ENCODE peak calls at places on chromosomes 12 and 14, in nine cellular contexts. C is CD8-positive, alpha-beta T cell; O is astrocyte; T is prostate gland; F is colonic mucosa; D is MM.1S; N is CD4-positive, CD25-positive, alpha-beta regulatory T cell; I is A673; H is right atrium auricular region. M is an unnamed sample. For H3K27me3 and H3K4me1, the result is how much of the 10 kb centered on the place peaks cover.

GRCh38 chr14:105023791-105024480 is 3.1 kb upstream of the CDCA4 start:
- DNase-seq in C (no peak), O (peak), T (no peak), F (no peak), D (no peak), N (no peak), I (no peak), H (no peak), M (no peak)

GRCh38 chr14:90398315-90398811 is 1.5 kb downstream of the CALM1 start:
- DNase-seq in C (peak), O (no peak), T (no peak), F (peak), D (peak), N (peak), I (peak), H (no peak), M (peak)

GRCh38 chr12:26287666-26288408 is 92.5 kb downstream of the SSPN start:
- DNase-seq in C (no peak), O (peak), T (peak), F (no peak), D (no peak), N (no peak), I (no peak), H (no peak), M (no peak)

GRCh38 chr12:7929069-7929792 is 6.8 kb downstream of the SLC2A3 start:
- DNase-seq in C (no peak), O (no peak), T (no peak), F (no peak), D (no peak), N (no peak), I (no peak), H (no peak), M (no peak)

GRCh38 chr14:29741909-29742401 is 185.7 kb downstream of the PRKD1 start:
- DNase-seq in C (no peak), O (peak), T (no peak), F (no peak), D (no peak), N (no peak), I (no peak), H (no peak), M (no peak)

GRCh38 chr14:91409991-91410401 is 7.6 kb downstream of the CCDC88C start:
- DNase-seq in C (no peak), O (no peak), T (no peak), F (no peak), D (no peak), N (peak), I (no peak), H (no peak), M (no peak)

GRCh38 chr12:6376079-6376941 is 947 bp upstream of the SCNN1A start:
- DNase-seq in C (no peak), O (peak), T (peak), F (peak), D (no peak), N (no peak), I (no peak), H (peak), M (no peak)

GRCh38 chr14:61653507-61653906 is 41.8 kb upstream of the HIF1A start:
- DNase-seq in C (no peak), O (peak), T (no peak), F (no peak), D (no peak), N (no peak), I (no peak), H (peak), M (no peak)

GRCh38 chr12:47732504-47732903 is 7.2 kb upstream of the ENDOU start:
- DNase-seq in C (no peak), O (no peak), T (no peak), F (no peak), D (no peak), N (no peak), I (no peak), H (no peak), M (no peak)

GRCh38 chr14:69260246-69260978 is 454 bp downstream of the GALNT16 start:
- DNase-seq in C (no peak), O (peak), T (no peak), F (no peak), D (no peak), N (no peak), I (peak), H (no peak), M (no peak)

GRCh38 chr14:91624757-91625156 is 107.1 kb downstream of the CATSPERB start:
- DNase-seq in C (no peak), O (no peak), T (no peak), F (no peak), D (no peak), N (no peak), I (no peak), H (no peak), M (no peak)

GRCh38 chr12:102659200-102659911 is 179.0 kb upstream of the IGF1 start:
- DNase-seq in C (no peak), O (no peak), T (no peak), F (no peak), D (no peak), N (no peak), I (peak), H (no peak), M (no peak)

GRCh38 chr14:71555654-71556559 is 376.3 kb upstream of the RGS6 start:
- DNase-seq in C (peak), O (peak), T (no peak), F (peak), D (peak), N (peak), I (peak), H (no peak), M (peak)

GRCh38 chr12:106845910-106846309 is 71.4 kb downstream of the RIC8B start:
- DNase-seq in C (no peak), O (no peak), T (no peak), F (no peak), D (no peak), N (no peak), I (no peak), H (no peak), M (no peak)

GRCh38 chr14:95244587-95244986 is 75.1 kb downstream of the CLMN start:
- DNase-seq in C (no peak), O (no peak), T (no peak), F (no peak), D (no peak), N (no peak), I (no peak), H (no peak), M (no peak)

GRCh38 chr12:54751493-54751892 is 102.8 kb upstream of the MUCL1 start:
- DNase-seq in C (no peak), O (no peak), T (no peak), F (no peak), D (no peak), N (no peak), I (no peak), H (no peak), M (no peak)

GRCh38 chr12:6960291-6961277 is 9.4 kb downstream of the PTPN6 start:
- DNase-seq in C (no peak), O (peak), T (no peak), F (peak), D (peak), N (no peak), I (no peak), H (no peak), M (peak)

GRCh38 chr12:116736962-116737773 is 701 bp downstream of the SPRING1 start:
- DNase-seq in C (no peak), O (no peak), T (no peak), F (peak), D (no peak), N (no peak), I (no peak), H (no peak), M (no peak)

GRCh38 chr12:106840217-106840616 is 65.7 kb downstream of the RIC8B start:
- DNase-seq in C (no peak), O (peak), T (no peak), F (no peak), D (no peak), N (no peak), I (peak), H (no peak), M (no peak)

GRCh38 chr12:32437095-32437515 is 37.7 kb downstream of the FGD4 start:
- DNase-seq in C (no peak), O (peak), T (no peak), F (no peak), D (no peak), N (no peak), I (no peak), H (no peak), M (no peak)

GRCh38 chr12:58576965-58577364 is 343.3 kb downstream of the LRIG3 start:
- DNase-seq in C (no peak), O (no peak), T (no peak), F (no peak), D (no peak), N (no peak), I (no peak), H (no peak), M (no peak)

GRCh38 chr12:25434493-25434892 is 118.6 kb downstream of the LMNTD1 start:
- DNase-seq in C (no peak), O (no peak), T (no peak), F (peak), D (no peak), N (no peak), I (no peak), H (no peak), M (no peak)

GRCh38 chr14:28830115-28830534 is 63.5 kb downstream of the FOXG1 start:
- DNase-seq in C (no peak), O (no peak), T (no peak), F (no peak), D (no peak), N (no peak), I (no peak), H (no peak), M (no peak)

GRCh38 chr14:86723254-86723624 is 1193.3 kb downstream of the FLRT2 start:
- DNase-seq in C (no peak), O (no peak), T (no peak), F (no peak), D (no peak), N (no peak), I (no peak), H (no peak), M (no peak)

GRCh38 chr14:105999361-106000028 is 473.1 kb downstream of the TMEM121 start:
- DNase-seq in C (peak), O (no peak), T (no peak), F (peak), D (no peak), N (peak), I (peak), H (no peak), M (peak)

GRCh38 chr14:62532186-62532585 is 513.1 kb downstream of the KCNH5 start:
- DNase-seq in C (no peak), O (peak), T (no peak), F (no peak), D (no peak), N (no peak), I (no peak), H (no peak), M (no peak)

GRCh38 chr12:98253207-98253606 is 262.2 kb upstream of the TMPO start:
- DNase-seq in C (no peak), O (no peak), T (peak), F (no peak), D (no peak), N (no peak), I (no peak), H (no peak), M (no peak)

GRCh38 chr12:112386726-112387125 is 4.5 kb upstream of the HECTD4 start:
- DNase-seq in C (no peak), O (no peak), T (no peak), F (no peak), D (no peak), N (no peak), I (peak), H (peak), M (no peak)

GRCh38 chr12:42084522-42084921 is 60.2 kb downstream of the GXYLT1 start:
- DNase-seq in C (no peak), O (no peak), T (no peak), F (no peak), D (no peak), N (no peak), I (no peak), H (no peak), M (no peak)

GRCh38 chr12:124538194-124539082 is 29.0 kb downstream of the NCOR2 start:
- DNase-seq in C (no peak), O (no peak), T (no peak), F (no peak), D (no peak), N (no peak), I (no peak), H (no peak), M (no peak)

GRCh38 chr12:120879711-120880300 is 24.4 kb downstream of the SPPL3 start:
- DNase-seq in C (no peak), O (no peak), T (no peak), F (no peak), D (no peak), N (no peak), I (no peak), H (no peak), M (no peak)
- H3K27me3 ChIP-seq in C (under half), O (under half), T (under half), F (under half), D (under half), N (under half), I (under half), H (under half), M (under half)

DNA sequence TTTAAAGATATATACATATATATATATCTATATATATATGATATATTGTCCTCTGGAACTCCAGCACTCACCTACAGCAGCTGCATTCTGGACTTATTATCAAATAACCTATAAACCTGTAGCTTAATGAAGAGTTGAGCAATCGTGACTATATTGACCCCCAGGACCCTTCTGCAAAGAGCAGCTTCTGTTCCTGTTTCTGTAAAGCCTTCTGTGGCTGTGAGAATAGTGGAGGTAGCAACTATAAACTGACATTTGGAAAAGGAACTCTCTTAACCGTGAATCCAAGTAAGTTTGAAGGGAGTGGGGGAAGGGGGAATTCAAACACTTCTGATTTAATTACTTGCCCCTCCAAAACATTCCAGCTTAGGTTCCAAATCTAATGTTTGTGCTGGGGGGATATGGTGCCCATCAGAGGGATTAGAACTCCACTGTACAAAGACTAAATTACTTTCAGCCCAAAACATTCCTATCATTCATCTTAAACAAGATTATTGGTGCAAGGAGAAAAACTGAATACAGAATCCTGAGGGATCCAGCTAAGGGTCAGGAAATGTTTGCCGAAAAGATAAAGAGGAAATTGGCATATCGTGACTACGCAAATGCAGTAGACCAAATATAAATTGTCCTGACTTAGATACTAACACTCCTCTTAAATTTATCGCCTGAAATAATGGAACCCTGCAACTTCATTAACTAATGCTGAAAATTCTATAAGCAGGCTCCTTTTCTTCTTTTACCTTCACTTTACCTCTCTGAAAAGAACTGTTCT is 106.1 kb downstream of the DAD1 start:
- DNase-seq in C (no peak), O (no peak), T (no peak), F (no peak), D (no peak), N (no peak), I (no peak), H (no peak), M (no peak)
- H3K4me1 ChIP-seq in C (under half), O (under half), T (under half), F (under half), D (under half), N (under half), I (half or more), H (under half), M (under half)

DNA sequence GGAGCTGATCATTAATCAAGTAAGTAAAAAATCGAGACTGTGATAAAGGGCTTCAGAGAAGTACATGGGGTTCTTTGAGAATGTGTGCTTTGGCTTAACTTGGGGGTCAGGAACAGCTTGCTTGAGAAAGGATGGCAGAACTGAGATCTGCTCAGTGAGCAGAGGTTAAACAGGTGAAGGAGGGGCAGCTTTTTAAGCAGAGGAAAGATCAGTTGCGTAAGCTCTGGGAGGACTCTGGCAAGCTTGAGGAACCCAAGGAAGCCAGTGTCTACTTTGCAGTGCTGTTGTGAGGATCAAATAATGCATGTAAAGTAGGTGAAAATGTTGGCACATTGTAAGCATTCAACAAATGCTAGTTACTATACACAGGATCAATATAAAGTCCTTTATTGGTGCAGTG is 30.6 kb downstream of the WIF1 start:
- DNase-seq in C (no peak), O (no peak), T (peak), F (no peak), D (no peak), N (no peak), I (no peak), H (no peak), M (no peak)
- H3K27me3 ChIP-seq in C (under half), O (under half), T (under half), F (under half), D (under half), N (under half), I (half or more), H (under half), M (under half)

GRCh38 chr12:22160396-22161003 is 114.5 kb downstream of the CMAS start:
- DNase-seq in C (no peak), O (no peak), T (no peak), F (no peak), D (no peak), N (no peak), I (no peak), H (no peak), M (no peak)

GRCh38 chr12:22163594-22163993 is 117.6 kb downstream of the CMAS start:
- DNase-seq in C (no peak), O (no peak), T (no peak), F (no peak), D (no peak), N (no peak), I (no peak), H (no peak), M (peak)

GRCh38 chr12:22169281-22169824 is 123.3 kb downstream of the CMAS start:
- DNase-seq in C (no peak), O (no peak), T (peak), F (no peak), D (no peak), N (no peak), I (no peak), H (no peak), M (no peak)

DNA sequence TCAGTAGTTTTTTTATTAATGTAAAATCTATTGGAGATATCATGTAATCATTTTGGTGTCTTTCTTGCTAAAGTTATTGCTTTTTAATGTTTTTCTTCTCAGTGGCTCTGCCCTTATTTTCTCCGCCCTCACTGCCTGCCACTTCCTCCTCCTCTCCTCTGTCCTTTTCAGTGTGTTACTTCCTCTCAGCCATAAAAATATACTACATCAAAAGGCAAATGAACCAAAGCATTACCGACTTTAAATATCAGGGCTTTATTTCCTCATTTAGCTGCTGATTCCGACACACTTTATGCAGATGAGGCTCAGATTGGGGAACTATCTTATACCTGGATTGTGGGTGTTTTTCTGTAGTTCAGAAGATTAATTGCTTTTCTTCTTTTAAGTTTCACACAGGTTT is 118.1 kb downstream of the CMAS start:
- DNase-seq in C (no peak), O (no peak), T (no peak), F (no peak), D (no peak), N (no peak), I (no peak), H (no peak), M (peak)
- H3K4me1 ChIP-seq in C (under half), O (under half), T (under half), F (under half), D (under half), N (under half), I (under half), H (under half), M (under half)

GRCh38 chr12:122869207-122869973 is 26.5 kb downstream of the VPS37B start:
- DNase-seq in C (no peak), O (no peak), T (no peak), F (no peak), D (no peak), N (no peak), I (no peak), H (no peak), M (no peak)

GRCh38 chr12:122871851-122872785 is 23.8 kb downstream of the VPS37B start:
- DNase-seq in C (no peak), O (peak), T (peak), F (peak), D (peak), N (no peak), I (peak), H (peak), M (peak)

GRCh38 chr12:122872815-122873361 is 23.0 kb downstream of the VPS37B start:
- DNase-seq in C (no peak), O (no peak), T (no peak), F (no peak), D (peak), N (no peak), I (no peak), H (no peak), M (no peak)

GRCh38 chr12:122870163-122870842 is 25.6 kb downstream of the VPS37B start:
- DNase-seq in C (no peak), O (no peak), T (no peak), F (no peak), D (no peak), N (no peak), I (no peak), H (no peak), M (no peak)

GRCh38 chr12:122870867-122871664 is 24.9 kb downstream of the VPS37B start:
- DNase-seq in C (no peak), O (peak), T (peak), F (no peak), D (no peak), N (no peak), I (peak), H (no peak), M (no peak)
- H3K27me3 ChIP-seq in C (under half), O (under half), T (under half), F (under half), D (under half), N (under half), I (under half), H (under half), M (under half)

GRCh38 chr12:104137175-104137901 is 672 bp downstream of the NFYB start:
- DNase-seq in C (peak), O (peak), T (peak), F (peak), D (peak), N (peak), I (peak), H (no peak), M (peak)

GRCh38 chr12:104136577-104136976 is 1.4 kb downstream of the NFYB start:
- DNase-seq in C (no peak), O (peak), T (no peak), F (no peak), D (no peak), N (no peak), I (peak), H (no peak), M (no peak)

GRCh38 chr12:104132351-104132956 is 5.6 kb downstream of the NFYB start:
- DNase-seq in C (no peak), O (no peak), T (peak), F (no peak), D (no peak), N (no peak), I (no peak), H (no peak), M (no peak)

GRCh38 chr12:104133861-104134260 is 4.1 kb downstream of the NFYB start:
- DNase-seq in C (no peak), O (no peak), T (no peak), F (no peak), D (no peak), N (no peak), I (no peak), H (no peak), M (no peak)

DNA sequence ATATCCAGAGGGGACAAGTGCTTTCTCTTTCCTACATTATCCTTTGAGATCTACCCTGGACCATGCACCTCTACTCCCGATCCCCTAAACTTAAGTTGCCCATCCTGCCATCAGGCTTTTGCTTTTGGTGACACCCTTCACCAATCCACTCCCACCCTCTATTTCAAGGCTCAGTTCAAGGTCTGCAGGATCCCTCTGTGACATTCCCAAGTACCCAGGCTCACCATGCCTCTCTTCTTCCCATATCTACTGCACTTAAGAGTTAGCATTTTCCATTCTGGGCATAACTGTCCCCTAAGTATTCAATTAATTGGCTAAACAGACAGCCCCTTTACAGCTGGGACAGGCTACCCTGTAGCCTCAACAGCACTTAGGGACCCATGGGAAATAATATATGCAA is 3.1 kb downstream of the NFYB start:
- DNase-seq in C (no peak), O (no peak), T (no peak), F (no peak), D (no peak), N (no peak), I (no peak), H (no peak), M (no peak)
- H3K4me1 ChIP-seq in C (under half), O (under half), T (under half), F (under half), D (under half), N (under half), I (under half), H (under half), M (under half)